ENCODE peak calls at places on chromosomes 6 and 20, in five cellular contexts. One of them, this sample, is unnamed.

GRCh38 chr6:169724554-169725269 is 412 bp upstream of the PHF10 start:
- DNase-seq in GM13977: peak; percentile 79
- DNase-seq in adrenal gland: peak; percentile 43
- DNase-seq in lower leg skin: peak; percentile 88
- DNase-seq in choroid plexus epithelial cell: no peak
- DNase-seq in this sample: peak; percentile 18

GRCh38 chr20:23412026-23412425 is 9.3 kb downstream of the NAPB start:
- DNase-seq in GM13977: no peak
- DNase-seq in adrenal gland: no peak
- DNase-seq in lower leg skin: no peak
- DNase-seq in choroid plexus epithelial cell: peak; percentile 56
- DNase-seq in this sample: peak; percentile 54

GRCh38 chr20:58103961-58104360 is 124.5 kb downstream of the ANKRD60 start:
- DNase-seq in GM13977: no peak
- DNase-seq in adrenal gland: no peak
- DNase-seq in lower leg skin: peak; percentile 37
- DNase-seq in choroid plexus epithelial cell: no peak
- DNase-seq in this sample: no peak

GRCh38 chr6:17729223-17730077 is 22.7 kb upstream of the NUP153 start:
- DNase-seq in GM13977: no peak
- DNase-seq in adrenal gland: no peak
- DNase-seq in lower leg skin: no peak
- DNase-seq in choroid plexus epithelial cell: no peak
- DNase-seq in this sample: peak; percentile 15

GRCh38 chr20:61253264-61253639 is 1.2 kb downstream of the CDH4 start:
- DNase-seq in GM13977: no peak
- DNase-seq in adrenal gland: no peak
- DNase-seq in lower leg skin: no peak
- DNase-seq in choroid plexus epithelial cell: peak; percentile 52
- DNase-seq in this sample: no peak

GRCh38 chr6:157867155-157867559 is 44.1 kb downstream of the SNX9 start:
- DNase-seq in GM13977: no peak
- DNase-seq in adrenal gland: no peak
- DNase-seq in lower leg skin: no peak
- DNase-seq in choroid plexus epithelial cell: peak; percentile 63
- DNase-seq in this sample: peak; percentile 62

GRCh38 chr20:56517211-56517610 is 7.3 kb upstream of the FAM209A start:
- DNase-seq in GM13977: no peak
- DNase-seq in adrenal gland: no peak
- DNase-seq in lower leg skin: peak; percentile 40
- DNase-seq in choroid plexus epithelial cell: no peak
- DNase-seq in this sample: no peak

GRCh38 chr6:159466934-159467333 is 226.1 kb downstream of the SOD2 start:
- DNase-seq in GM13977: no peak
- DNase-seq in adrenal gland: no peak
- DNase-seq in lower leg skin: no peak
- DNase-seq in choroid plexus epithelial cell: no peak
- DNase-seq in this sample: no peak

GRCh38 chr20:45539382-45539781 is at the start of gene WFDC6:
- DNase-seq in GM13977: no peak
- DNase-seq in adrenal gland: no peak
- DNase-seq in lower leg skin: no peak
- DNase-seq in choroid plexus epithelial cell: no peak
- DNase-seq in this sample: no peak

GRCh38 chr20:25356294-25356933 is 34.2 kb downstream of the ABHD12 start:
- DNase-seq in GM13977: no peak
- DNase-seq in adrenal gland: no peak
- DNase-seq in lower leg skin: no peak
- DNase-seq in choroid plexus epithelial cell: no peak
- DNase-seq in this sample: no peak

GRCh38 chr20:37524859-37525708 is 2.6 kb downstream of the BLCAP start:
- DNase-seq in GM13977: no peak
- DNase-seq in adrenal gland: peak; percentile 18
- DNase-seq in lower leg skin: peak; percentile 70
- DNase-seq in choroid plexus epithelial cell: no peak
- DNase-seq in this sample: peak; percentile 41

GRCh38 chr20:62822788-62823651 is 6.2 kb downstream of the COL9A3 start:
- DNase-seq in GM13977: peak; percentile 86
- DNase-seq in adrenal gland: peak; percentile 71
- DNase-seq in lower leg skin: no peak
- DNase-seq in choroid plexus epithelial cell: no peak
- DNase-seq in this sample: no peak

GRCh38 chr20:17612287-17612974 is 42.6 kb downstream of the DSTN start:
- DNase-seq in GM13977: peak; percentile 8
- DNase-seq in adrenal gland: peak; percentile 47
- DNase-seq in lower leg skin: peak; percentile 88
- DNase-seq in choroid plexus epithelial cell: peak; percentile 87
- DNase-seq in this sample: peak; percentile 57

GRCh38 chr6:42165016-42165415 is 8.1 kb upstream of the GUCA1A start:
- DNase-seq in GM13977: no peak
- DNase-seq in adrenal gland: no peak
- DNase-seq in lower leg skin: no peak
- DNase-seq in choroid plexus epithelial cell: no peak
- DNase-seq in this sample: peak; percentile 9

GRCh38 chr6:163008626-163009025 is 280.9 kb downstream of the PACRG start:
- DNase-seq in GM13977: no peak
- DNase-seq in adrenal gland: no peak
- DNase-seq in lower leg skin: no peak
- DNase-seq in choroid plexus epithelial cell: no peak
- DNase-seq in this sample: no peak

GRCh38 chr6:152023613-152024012 is 216.1 kb downstream of the ESR1 start:
- DNase-seq in GM13977: no peak
- DNase-seq in adrenal gland: no peak
- DNase-seq in lower leg skin: no peak
- DNase-seq in choroid plexus epithelial cell: no peak
- DNase-seq in this sample: no peak

GRCh38 chr6:98516869-98517268 is 317.5 kb upstream of the POU3F2 start:
- DNase-seq in GM13977: no peak
- DNase-seq in adrenal gland: no peak
- DNase-seq in lower leg skin: no peak
- DNase-seq in choroid plexus epithelial cell: no peak
- DNase-seq in this sample: no peak

GRCh38 chr6:166412911-166413384 is 30.2 kb upstream of the MPC1 start:
- DNase-seq in GM13977: no peak
- DNase-seq in adrenal gland: no peak
- DNase-seq in lower leg skin: peak; percentile 76
- DNase-seq in choroid plexus epithelial cell: no peak
- DNase-seq in this sample: no peak

GRCh38 chr6:160974304-160974771 is 17.2 kb upstream of the MAP3K4 start:
- DNase-seq in GM13977: no peak
- DNase-seq in adrenal gland: peak; percentile 86
- DNase-seq in lower leg skin: peak; percentile 94
- DNase-seq in choroid plexus epithelial cell: peak; percentile 93
- DNase-seq in this sample: peak; percentile 98

GRCh38 chr6:31900917-31901414 is 920 bp downstream of the ZBTB12 start:
- DNase-seq in GM13977: no peak
- DNase-seq in adrenal gland: peak; percentile 46
- DNase-seq in lower leg skin: no peak
- DNase-seq in choroid plexus epithelial cell: no peak
- DNase-seq in this sample: no peak

GRCh38 chr6:155216312-155217028 is 47.3 kb upstream of the CLDN20 start:
- DNase-seq in GM13977: no peak
- DNase-seq in adrenal gland: no peak
- DNase-seq in lower leg skin: no peak
- DNase-seq in choroid plexus epithelial cell: no peak
- DNase-seq in this sample: no peak

GRCh38 chr6:34243901-34244884 is 4.6 kb downstream of the SMIM29 start:
- DNase-seq in GM13977: no peak
- DNase-seq in adrenal gland: peak; percentile 85
- DNase-seq in lower leg skin: peak; percentile 95
- DNase-seq in choroid plexus epithelial cell: peak; percentile 92
- DNase-seq in this sample: peak; percentile 87

GRCh38 chr6:158972241-158973233 is 27.5 kb downstream of the RSPH3 start:
- DNase-seq in GM13977: peak; percentile 49
- DNase-seq in adrenal gland: no peak
- DNase-seq in lower leg skin: no peak
- DNase-seq in choroid plexus epithelial cell: peak; percentile 78
- DNase-seq in this sample: peak; percentile 83

GRCh38 chr6:37433657-37434271 is 743 bp downstream of the CMTR1 start:
- DNase-seq in GM13977: peak; percentile 72
- DNase-seq in adrenal gland: peak; percentile 46
- DNase-seq in lower leg skin: peak; percentile 86
- DNase-seq in choroid plexus epithelial cell: peak; percentile 30
- DNase-seq in this sample: peak; percentile 26

GRCh38 chr20:41180599-41181333 is 43.4 kb downstream of the PLCG1 start:
- DNase-seq in GM13977: no peak
- DNase-seq in adrenal gland: peak; percentile 7
- DNase-seq in lower leg skin: peak; percentile 72
- DNase-seq in choroid plexus epithelial cell: no peak
- DNase-seq in this sample: no peak

GRCh38 chr6:9540534-9541126 is 874.2 kb downstream of the TFAP2A start:
- DNase-seq in GM13977: peak; percentile 41
- DNase-seq in adrenal gland: no peak
- DNase-seq in lower leg skin: no peak
- DNase-seq in choroid plexus epithelial cell: peak; percentile 72
- DNase-seq in this sample: peak; percentile 83

DNA sequence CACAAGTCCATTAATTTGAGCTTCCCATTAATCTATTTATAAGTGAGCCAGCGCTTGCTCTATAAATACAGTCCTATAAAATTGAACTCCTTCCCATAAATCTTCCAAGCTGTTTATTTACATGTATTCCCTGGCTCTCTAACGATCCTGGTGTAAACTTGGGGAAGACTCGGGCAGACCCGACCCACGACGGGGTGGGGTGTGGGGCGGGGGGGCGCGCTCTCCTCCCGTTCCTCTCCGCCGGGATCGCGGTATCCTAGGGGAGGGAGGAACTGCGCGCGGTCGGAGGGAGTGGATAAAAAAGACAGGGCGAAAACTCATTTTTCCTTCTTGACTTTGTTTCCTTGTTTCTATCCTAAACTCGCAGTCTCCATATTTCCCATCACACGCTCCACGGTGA is 31.1 kb downstream of the TFAP2B start:
- DNase-seq in GM13977: no peak
- DNase-seq in adrenal gland: no peak
- DNase-seq in lower leg skin: no peak
- DNase-seq in choroid plexus epithelial cell: no peak
- DNase-seq in this sample: no peak
- TF ChIP-seq CTCF in GM13977: no peak
- TF ChIP-seq CTCF in adrenal gland: no peak
- TF ChIP-seq CTCF in lower leg skin: no peak
- TF ChIP-seq CTCF in choroid plexus epithelial cell: no peak
- TF ChIP-seq CTCF in this sample: no peak

DNA sequence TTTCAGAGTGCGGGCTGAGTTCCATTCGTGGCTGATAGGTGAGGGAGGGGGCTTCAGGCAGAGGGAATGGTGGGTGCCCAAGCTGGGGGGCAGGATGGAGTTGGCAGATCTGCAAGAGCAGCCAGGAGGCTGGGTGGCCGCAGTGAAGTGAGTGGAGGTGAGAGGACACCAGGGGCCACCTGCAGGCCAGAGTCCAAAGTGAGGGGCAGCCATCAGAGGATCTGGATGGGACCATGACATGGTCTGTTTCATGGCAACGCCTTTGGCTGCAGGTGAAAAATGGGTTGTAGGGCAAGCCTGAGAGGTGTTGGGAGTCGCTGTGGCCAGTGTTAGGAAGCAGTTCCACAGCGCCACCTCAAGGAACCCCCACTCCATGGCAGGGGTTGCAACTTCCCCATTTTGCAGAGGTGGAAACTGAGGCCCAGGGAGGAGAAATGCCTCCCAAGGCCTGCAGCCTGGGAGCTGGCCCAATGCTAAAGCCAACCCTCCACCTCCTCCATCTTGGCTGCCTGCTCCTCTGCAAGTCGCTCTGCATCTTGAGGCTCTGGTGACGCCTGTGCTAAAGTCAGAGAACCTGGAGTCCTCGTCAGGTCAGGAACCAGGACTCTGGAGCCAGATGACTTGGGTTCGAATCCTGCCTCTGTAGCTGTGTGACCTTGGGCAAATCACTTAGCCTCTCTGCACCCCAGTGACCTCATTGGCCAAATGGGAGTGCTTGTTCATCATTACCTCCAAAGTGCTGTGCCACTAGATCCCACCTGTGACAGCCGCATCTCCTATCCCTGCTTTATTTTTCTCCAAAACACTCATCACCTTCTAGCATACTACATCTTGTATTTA is 153.8 kb downstream of the CEBPB start:
- DNase-seq in GM13977: no peak
- DNase-seq in adrenal gland: no peak
- DNase-seq in lower leg skin: peak; percentile 72
- DNase-seq in choroid plexus epithelial cell: no peak
- DNase-seq in this sample: no peak
- TF ChIP-seq CTCF in GM13977: peak; percentile 38
- TF ChIP-seq CTCF in adrenal gland: peak; percentile 28
- TF ChIP-seq CTCF in lower leg skin: no peak
- TF ChIP-seq CTCF in choroid plexus epithelial cell: peak; percentile 49
- TF ChIP-seq CTCF in this sample: peak; percentile 19

DNA sequence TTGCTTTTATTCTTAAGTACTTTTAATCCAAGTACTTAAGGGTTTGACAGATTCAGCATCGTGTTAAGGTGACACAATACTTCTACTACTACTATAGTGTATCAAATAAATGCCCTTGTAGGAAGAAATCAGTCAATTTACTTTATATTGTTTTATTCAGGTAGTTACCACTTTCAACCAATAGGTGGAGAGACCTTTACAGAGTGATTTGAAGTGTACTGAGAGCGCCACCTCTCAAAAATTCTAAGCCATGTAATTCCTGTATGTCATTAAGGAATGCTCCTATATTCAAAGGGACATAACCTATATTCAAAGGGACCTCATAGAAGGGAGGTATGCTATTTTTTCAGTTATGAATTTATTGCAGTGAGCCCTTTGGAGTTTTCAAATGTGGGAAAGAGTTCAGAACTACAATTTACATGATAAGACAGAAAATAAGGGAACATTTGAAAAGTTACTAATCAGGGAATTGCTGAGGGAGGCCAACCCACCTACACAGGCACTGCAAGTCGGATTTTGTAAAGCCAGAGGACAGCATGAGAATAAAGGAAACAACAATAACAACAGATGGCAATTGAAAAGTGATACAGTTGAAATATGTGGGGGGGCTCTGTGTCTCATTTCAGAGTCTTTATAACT is 955.6 kb downstream of the TBC1D32 start:
- DNase-seq in GM13977: peak; percentile 19
- DNase-seq in adrenal gland: no peak
- DNase-seq in lower leg skin: no peak
- DNase-seq in choroid plexus epithelial cell: peak; percentile 26
- DNase-seq in this sample: peak; percentile 24
- TF ChIP-seq CTCF in GM13977: peak; percentile 55
- TF ChIP-seq CTCF in adrenal gland: peak; percentile 40
- TF ChIP-seq CTCF in lower leg skin: no peak
- TF ChIP-seq CTCF in choroid plexus epithelial cell: no peak
- TF ChIP-seq CTCF in this sample: peak; percentile 51

DNA sequence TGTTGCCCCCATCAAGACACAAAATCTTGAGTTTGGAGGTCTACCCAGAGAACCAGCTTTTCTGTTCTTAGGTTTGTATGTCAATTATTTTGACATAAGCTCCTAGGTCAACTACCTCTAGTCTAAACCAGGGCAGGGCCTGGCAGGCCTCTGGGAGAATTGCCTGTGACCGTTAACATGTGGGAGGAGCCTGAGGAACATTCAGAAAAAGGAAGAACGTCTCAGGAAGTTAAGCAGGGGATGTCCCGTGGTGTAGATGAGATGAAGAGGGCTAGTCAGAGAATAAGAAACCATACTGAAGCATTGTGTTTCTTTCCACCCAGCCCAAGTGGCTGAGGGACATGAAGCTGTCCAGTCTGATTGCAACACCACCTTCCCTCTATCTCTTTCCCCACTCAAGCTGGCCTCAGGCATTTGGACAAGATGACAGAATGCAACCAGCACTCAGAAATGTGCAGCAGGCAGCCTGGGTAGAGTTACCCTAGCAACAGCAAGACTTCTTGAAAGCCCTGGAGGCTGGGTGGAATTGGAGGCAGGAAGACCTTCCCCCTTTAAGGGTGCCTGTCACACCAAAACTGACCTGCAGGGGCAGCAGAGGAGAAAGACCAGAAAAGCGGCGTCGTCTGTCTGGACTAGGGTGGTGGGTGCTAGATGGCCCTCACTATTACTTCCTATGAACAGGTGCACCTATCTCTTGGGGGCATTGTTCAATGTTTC is 186.2 kb downstream of the UNC5CL start:
- DNase-seq in GM13977: no peak
- DNase-seq in adrenal gland: no peak
- DNase-seq in lower leg skin: no peak
- DNase-seq in choroid plexus epithelial cell: peak; percentile 6
- DNase-seq in this sample: no peak
- TF ChIP-seq CTCF in GM13977: no peak
- TF ChIP-seq CTCF in adrenal gland: no peak
- TF ChIP-seq CTCF in lower leg skin: no peak
- TF ChIP-seq CTCF in choroid plexus epithelial cell: peak; percentile 57
- TF ChIP-seq CTCF in this sample: peak; percentile 44

This sample was measured in fibroblast of the aortic adventitia.